ENCODE peak calls at places on chromosomes 13 and 19, in seven cellular contexts. W is ascending aorta, Q is T-helper 9 cell, U is MCF 10A, Z is heart right ventricle, G is brain microvascular endothelial cell, K is astrocyte of the spinal cord. N is an unnamed sample.

GRCh38 chr19:42441047-42441440 is 1.7 kb downstream of the CXCL17 start:
- DNase-seq in Q (peak), G (no peak), U (no peak), Z (no peak), W (no peak), K (no peak), N (no peak)

GRCh38 chr13:113835461-113836274 is 28.2 kb downstream of the GAS6 start:
- DNase-seq in Q (no peak), U (no peak), Z (peak), K (peak), G (no peak), W (no peak), N (no peak)

GRCh38 chr19:1452802-1453524 is 3.0 kb downstream of the APC2 start:
- DNase-seq in W (no peak), K (no peak), G (no peak), U (no peak), Z (no peak), Q (no peak), N (no peak)

GRCh38 chr19:29576043-29576442 is 30.0 kb upstream of the POP4 start:
- DNase-seq in K (no peak), Q (no peak), W (no peak), Z (no peak), G (no peak), U (no peak), N (no peak)

GRCh38 chr13:30082391-30082790 is 225.0 kb downstream of the KATNAL1 start:
- DNase-seq in Q (no peak), K (no peak), W (no peak), U (no peak), G (no peak), Z (no peak), N (no peak)

GRCh38 chr13:112060431-112060830 is 6.5 kb upstream of the SOX1 start:
- DNase-seq in Q (no peak), K (no peak), U (no peak), G (no peak), Z (no peak), W (no peak), N (no peak)

GRCh38 chr19:44712864-44713515 is 14.0 kb downstream of the CEACAM16 start:
- DNase-seq in G (no peak), Q (no peak), W (no peak), K (no peak), U (no peak), Z (no peak), N (no peak)

GRCh38 chr13:76725211-76725610 is 161.0 kb downstream of the KCTD12 start:
- DNase-seq in Z (no peak), K (peak), G (peak), Q (no peak), U (no peak), W (no peak), N (no peak)

GRCh38 chr13:92074658-92075057 is 676.2 kb downstream of the GPC5 start:
- DNase-seq in G (no peak), Z (no peak), W (no peak), K (peak), U (peak), Q (no peak), N (no peak)

GRCh38 chr19:35558400-35559280 is 4.8 kb downstream of the ATP4A start:
- DNase-seq in Z (no peak), G (no peak), Q (no peak), W (no peak), U (no peak), K (no peak), N (no peak)

GRCh38 chr13:112942689-112943308 is 26.2 kb upstream of the MCF2L start:
- DNase-seq in W (peak), Q (peak), K (peak), G (peak), U (peak), Z (peak), N (peak)

GRCh38 chr19:10780368-10780767 is 55.6 kb downstream of the TMED1 start:
- DNase-seq in G (peak), U (peak), Q (no peak), K (peak), Z (no peak), W (peak), N (no peak)

GRCh38 chr19:36707134-36707533 is 19.7 kb downstream of the ZNF567 start:
- DNase-seq in U (no peak), K (no peak), Q (no peak), G (no peak), W (no peak), Z (no peak), N (no peak)

GRCh38 chr19:14768001-14768400 is 10.4 kb downstream of the ADGRE2 start:
- DNase-seq in K (no peak), Q (no peak), U (no peak), Z (no peak), W (no peak), G (no peak), N (no peak)

GRCh38 chr13:36998624-36999041 is 507 bp downstream of the ALG5 start:
- DNase-seq in G (no peak), Q (peak), W (no peak), U (no peak), Z (peak), K (no peak), N (peak)

GRCh38 chr19:35775046-35775297 is 392 bp upstream of the ARHGAP33 start:
- DNase-seq in Q (no peak), G (no peak), Z (no peak), K (no peak), W (no peak), U (no peak), N (no peak)

GRCh38 chr19:9456018-9456689 is 20.8 kb upstream of the ZNF266 start:
- DNase-seq in Z (no peak), K (no peak), G (no peak), W (no peak), U (no peak), Q (no peak), N (no peak)

GRCh38 chr19:48174445-48175030 is 4.1 kb downstream of the ZSWIM9 start:
- DNase-seq in G (no peak), Q (no peak), U (no peak), K (no peak), Z (no peak), W (no peak), N (no peak)

N was measured in activated T-helper 1 cell treated with Interleukin-2 at 50 U/mL for 16 hours.